ENCODE peak calls at places on chromosomes 12 and 14, in seven cellular contexts. G is K562, J is GM12878, P is GM12892, L is HepG2, X is SK-N-SH, O is H1. N is an unnamed sample.

GRCh38 chr12:67514502-67514901 is 134.0 kb upstream of the DYRK2 start:
- DNase-seq in L (no peak), G (no peak), P (no peak), X (no peak), O (no peak), J (no peak), N (no peak)

GRCh38 chr14:23869078-23869719 is 84.4 kb upstream of the DHRS4 start:
- DNase-seq in O (no peak), G (no peak), J (no peak), P (no peak), X (no peak), L (peak), N (no peak)

GRCh38 chr14:28468191-28469151 is 298.1 kb upstream of the FOXG1 start:
- DNase-seq in O (no peak), J (no peak), G (no peak), X (no peak), P (no peak), L (no peak), N (no peak)

GRCh38 chr12:47935196-47935595 is 28.2 kb upstream of the TMEM106C start:
- DNase-seq in X (peak), O (no peak), P (no peak), J (no peak), G (no peak), L (peak), N (no peak)

GRCh38 chr12:130280226-130280625 is 57.5 kb upstream of the PIWIL1 start:
- DNase-seq in G (no peak), P (no peak), O (no peak), J (no peak), L (no peak), X (no peak), N (no peak)

GRCh38 chr14:69695664-69696527 is 71.0 kb upstream of the SRSF5 start:
- DNase-seq in X (peak), J (no peak), L (no peak), P (no peak), G (peak), O (no peak), N (no peak)

GRCh38 chr14:94009767-94010166 is 12.7 kb downstream of the CCDC197 start:
- DNase-seq in L (no peak), O (no peak), P (no peak), J (peak), X (no peak), G (no peak), N (no peak)

GRCh38 chr14:22887260-22887989 is 4.4 kb downstream of the REM2 start:
- DNase-seq in X (peak), P (peak), G (peak), J (peak), O (no peak), L (no peak), N (no peak)

GRCh38 chr12:68453876-68454275 is 121.7 kb upstream of the MDM1 start:
- DNase-seq in L (no peak), X (no peak), J (no peak), O (no peak), P (no peak), G (no peak), N (no peak)

GRCh38 chr14:39268393-39268792 is 34.7 kb downstream of the MIA2 start:
- DNase-seq in O (no peak), J (no peak), P (no peak), X (no peak), G (peak), L (peak), N (no peak)

GRCh38 chr12:24175949-24176348 is 226.5 kb upstream of the SOX5 start:
- DNase-seq in O (no peak), X (no peak), P (no peak), J (no peak), G (no peak), L (no peak), N (no peak)

GRCh38 chr12:4172999-4173398 is 100.6 kb upstream of the CCND2 start:
- DNase-seq in G (no peak), P (no peak), L (no peak), J (no peak), X (no peak), O (peak), N (no peak)

GRCh38 chr14:20714593-20715250 is 26.2 kb downstream of the ANG start:
- DNase-seq in O (no peak), X (no peak), L (no peak), J (no peak), P (no peak), G (no peak), N (no peak)

GRCh38 chr14:54282849-54283248 is 114.0 kb upstream of the CDKN3 start:
- DNase-seq in J (no peak), X (no peak), L (no peak), O (no peak), P (no peak), G (no peak), N (no peak)

GRCh38 chr12:76690916-76691700 is 72.8 kb upstream of the ZDHHC17 start:
- DNase-seq in L (no peak), X (no peak), J (no peak), P (no peak), O (no peak), G (no peak), N (no peak)

GRCh38 chr12:107007421-107007820 is 20.5 kb upstream of the MTERF2 start:
- DNase-seq in O (no peak), L (no peak), P (no peak), X (no peak), J (no peak), G (no peak), N (no peak)

GRCh38 chr12:53174881-53175491 is 5.5 kb upstream of the ZNF740 start:
- DNase-seq in L (peak), G (peak), O (no peak), J (no peak), X (no peak), P (no peak), N (no peak)

GRCh38 chr12:109087250-109087649 is 6.0 kb downstream of the ALKBH2 start:
- DNase-seq in X (no peak), J (no peak), L (peak), G (no peak), P (no peak), O (no peak), N (no peak)

GRCh38 chr14:65302571-65303184 is 109.9 kb upstream of the FUT8 start:
- DNase-seq in P (no peak), J (peak), O (no peak), X (no peak), L (no peak), G (no peak), N (no peak)

GRCh38 chr14:104243200-104243599 is 104.8 kb downstream of the KIF26A start:
- DNase-seq in L (no peak), X (no peak), P (no peak), G (no peak), O (peak), J (no peak), N (no peak)
- TF ChIP-seq TAF1 in L (no peak), X (no peak), P (no peak), G (no peak), O (no peak), J (no peak), N (no peak)

GRCh38 chr14:29629839-29630238 is 297.8 kb downstream of the PRKD1 start:
- DNase-seq in O (no peak), J (no peak), L (no peak), X (no peak), G (no peak), P (no peak), N (no peak)
- TF ChIP-seq TAF1 in O (no peak), J (no peak), L (no peak), X (no peak), G (no peak), P (no peak), N (no peak)

DNA sequence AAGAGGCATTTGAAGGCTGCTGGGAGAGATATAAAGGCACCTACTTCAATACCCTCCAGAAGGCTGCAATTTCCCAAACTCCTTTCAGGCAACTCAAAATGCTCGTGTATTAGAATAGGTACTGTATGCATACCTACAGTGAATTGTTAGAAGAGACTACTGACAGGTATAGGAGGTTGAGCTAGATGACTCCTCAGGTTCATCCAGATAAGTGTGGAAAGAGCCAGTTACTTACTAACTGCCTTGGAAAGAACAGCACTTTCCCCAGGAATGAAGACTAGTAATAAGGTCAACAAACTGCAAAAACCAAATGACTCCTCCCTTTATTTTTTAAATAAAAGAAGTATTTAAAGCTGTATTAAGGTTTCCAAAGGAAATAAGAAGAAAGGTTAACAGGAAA is 429.0 kb downstream of the MDGA2 start:
- DNase-seq in X (no peak), J (no peak), G (no peak), P (no peak), L (no peak), O (no peak), N (no peak)
- TF ChIP-seq TAF1 in X (no peak), J (no peak), G (no peak), P (no peak), L (no peak), O (no peak), N (no peak)

GRCh38 chr14:90624228-90624627 is 192.0 kb downstream of the TTC7B start:
- DNase-seq in X (no peak), G (peak), J (no peak), L (peak), P (no peak), O (no peak), N (no peak)
- TF ChIP-seq TAF1 in X (no peak), G (no peak), J (no peak), L (no peak), P (no peak), O (no peak), N (no peak)

DNA sequence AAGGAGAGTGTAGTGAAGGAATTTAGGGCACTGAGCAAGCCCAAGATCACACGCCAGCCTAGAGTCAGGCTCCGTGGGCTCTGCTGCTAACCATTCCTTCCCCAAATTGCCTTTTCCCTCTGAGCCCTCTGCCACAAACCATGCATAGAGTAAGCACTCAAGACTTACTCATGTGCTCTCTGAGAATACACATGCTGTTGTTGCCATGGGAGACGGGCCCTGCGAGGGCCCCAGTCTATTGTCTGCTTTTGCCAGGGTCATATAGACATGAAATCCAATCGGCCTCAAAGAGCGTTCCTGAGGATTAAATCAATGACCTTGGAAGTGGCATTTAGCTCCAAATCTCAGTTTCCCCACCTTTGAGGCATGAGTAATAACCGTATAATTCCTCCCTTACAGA is 48.7 kb upstream of the WSCD2 start:
- DNase-seq in G (no peak), P (no peak), L (no peak), J (no peak), O (no peak), X (no peak), N (no peak)
- TF ChIP-seq TAF1 in G (no peak), P (no peak), L (no peak), J (no peak), O (no peak), X (no peak), N (no peak)

DNA sequence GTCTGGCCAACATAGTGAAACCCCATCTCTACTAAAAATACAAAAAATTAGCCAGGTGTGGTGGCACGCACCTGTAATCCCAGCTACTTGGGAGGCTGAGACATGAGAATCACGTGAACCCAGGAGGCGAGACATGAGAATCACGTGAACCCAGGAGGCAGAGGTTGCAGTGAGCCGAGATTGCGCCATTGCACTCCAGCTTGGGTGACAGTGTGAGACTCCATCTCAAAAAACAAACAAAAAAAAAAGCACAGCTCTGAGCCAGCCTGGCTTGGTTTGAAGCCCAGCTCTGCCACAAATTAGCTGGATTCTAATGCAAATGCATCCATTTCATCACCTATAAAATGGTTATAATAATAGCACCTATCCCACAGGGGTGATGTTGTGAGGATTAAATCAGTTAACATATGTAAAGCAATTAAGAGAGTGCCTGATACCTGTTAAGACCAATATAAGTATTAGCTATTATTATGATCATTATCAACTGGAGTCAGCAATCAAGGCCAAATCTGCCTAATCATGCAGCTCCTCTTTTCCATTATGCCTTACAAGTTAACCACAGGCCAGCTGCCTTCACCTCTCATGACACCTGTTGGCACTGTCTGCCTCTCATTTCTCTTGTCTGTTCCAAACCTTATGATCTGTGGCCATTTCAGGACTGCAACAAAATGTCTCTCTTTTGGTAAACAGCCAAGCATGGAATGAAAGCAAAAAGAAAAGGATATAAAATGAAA is 2.1 kb downstream of the GNPTAB start:
- DNase-seq in O (no peak), P (no peak), L (no peak), J (no peak), G (peak), X (no peak), N (no peak)
- TF ChIP-seq TAF1 in O (no peak), P (no peak), L (no peak), J (no peak), G (no peak), X (no peak), N (no peak)

DNA sequence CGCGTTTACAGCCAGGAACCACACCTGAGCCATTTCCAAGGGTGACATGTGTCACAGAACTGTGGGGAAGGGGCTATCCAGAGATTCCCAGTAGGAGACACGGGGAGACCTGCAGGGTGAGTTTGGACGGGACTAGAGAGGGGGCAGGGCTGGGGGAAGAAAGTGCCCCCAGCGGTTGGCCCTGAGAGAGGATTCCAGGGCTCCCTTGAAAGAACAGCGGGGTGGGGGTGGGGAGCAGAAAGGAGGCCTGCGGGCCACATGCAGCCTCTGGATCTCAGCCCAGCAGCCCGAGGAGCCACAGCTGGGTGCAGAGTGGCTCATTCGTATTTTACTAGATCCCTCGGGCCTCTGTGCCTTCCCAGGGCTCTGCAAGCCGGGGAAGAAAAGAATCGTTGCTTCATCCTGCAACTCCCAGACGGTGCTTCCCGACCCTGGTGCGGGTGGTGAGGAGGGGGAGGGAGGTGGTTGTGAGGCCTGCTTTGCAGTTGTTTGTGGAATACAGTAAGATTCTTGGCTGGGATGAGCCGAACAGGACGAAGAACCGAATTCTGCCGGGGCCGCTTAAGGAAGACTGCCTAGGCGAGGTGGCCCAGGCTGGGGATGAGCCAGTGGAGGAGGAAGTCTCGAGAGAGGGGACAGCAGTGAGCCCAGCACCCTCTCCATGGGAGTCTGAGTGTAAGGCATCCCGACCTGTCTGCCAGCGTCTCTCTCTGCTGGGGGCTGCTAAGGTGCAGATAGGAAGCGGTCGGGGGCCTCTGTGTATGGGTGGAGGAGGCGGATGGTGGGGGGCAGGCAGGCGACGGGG is 36.1 kb upstream of the ANKRD9 start:
- DNase-seq in L (peak), P (no peak), X (peak), O (peak), J (no peak), G (no peak), N (no peak)
- TF ChIP-seq TAF1 in L (peak), P (no peak), X (no peak), O (peak), J (no peak), G (no peak), N (no peak)

DNA sequence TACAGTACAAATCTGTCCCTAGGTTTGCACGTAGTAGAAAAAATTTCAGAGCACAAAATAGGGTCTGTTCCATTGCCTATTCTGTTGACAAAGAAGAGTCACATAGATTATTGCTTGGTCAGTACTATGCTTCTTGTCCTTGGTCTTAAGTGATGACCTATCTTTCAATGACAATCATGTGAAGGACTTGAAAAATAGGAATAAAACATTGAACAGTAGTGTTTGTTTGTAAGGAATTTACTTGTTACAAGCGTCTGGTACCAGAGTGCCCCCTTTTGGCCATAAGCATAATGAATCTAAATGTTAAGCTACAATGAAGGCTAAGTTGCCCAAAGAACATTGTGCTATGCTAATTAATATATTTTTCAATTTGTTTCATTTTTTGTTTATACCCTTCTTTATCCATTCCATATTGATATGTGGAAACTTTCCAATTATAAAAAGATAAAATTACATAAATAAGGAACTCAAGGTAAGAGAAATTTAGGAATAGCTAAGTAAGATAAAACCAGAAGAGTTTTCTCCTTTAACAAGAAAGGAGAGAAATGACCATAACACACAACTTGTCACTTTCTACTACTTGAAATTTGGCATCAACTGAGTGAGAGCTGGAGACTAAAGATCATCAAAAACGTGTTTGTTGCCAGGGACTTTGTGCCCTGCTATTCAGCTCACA is 204.7 kb downstream of the EPS8 start:
- DNase-seq in L (peak), O (no peak), J (no peak), G (peak), X (peak), P (no peak), N (no peak)
- TF ChIP-seq TAF1 in L (no peak), O (no peak), J (no peak), G (no peak), X (no peak), P (no peak), N (no peak)

GRCh38 chr12:81573228-81573627 is 185.9 kb downstream of the PPFIA2 start:
- DNase-seq in G (no peak), J (no peak), X (no peak), P (no peak), O (no peak), L (no peak), N (no peak)
- TF ChIP-seq TAF1 in G (no peak), J (no peak), X (no peak), P (no peak), O (no peak), L (no peak), N (no peak)

N was measured in GM12891.